ENCODE peak calls at places on chromosomes 5 and 9, in six cellular contexts. M is neural progenitor cell; G is fibroblast of the conjunctiva; X is NCI-H1436; K is natural killer cell treated with Interleukin-12 subunit alpha and Interleukin-12 subunit beta and Interleukin-15 and Interleukin-18, amount 100 ng/mL, for 72 hours; S is NCI-H1105 treated with DMSO at 0.1 percent for 48 hours. J is an unnamed sample.

GRCh38 chr9:87579761-87580626 is 82.3 kb downstream of the DAPK1 start:
- DNase-seq in X (no peak), G (no peak), S (no peak), K (no peak), M (no peak), J (no peak)

GRCh38 chr9:116282598-116282997 is 129.0 kb downstream of the PAPPA start:
- DNase-seq in X (peak), S (peak), K (no peak), M (peak), G (no peak), J (no peak)

GRCh38 chr5:10198021-10198420 is 51.7 kb downstream of the ATPSCKMT start:
- DNase-seq in S (no peak), G (no peak), M (no peak), K (no peak), X (no peak), J (no peak)

GRCh38 chr5:177438468-177438867 is 8.1 kb upstream of the PRR7 start:
- DNase-seq in K (no peak), G (no peak), X (no peak), S (no peak), M (no peak), J (no peak)

GRCh38 chr5:172494630-172495505 is 40.5 kb upstream of the SH3PXD2B start:
- DNase-seq in M (no peak), K (no peak), G (no peak), S (no peak), X (no peak), J (no peak)

GRCh38 chr5:39131210-39132127 is 57.3 kb upstream of the RICTOR start:
- DNase-seq in X (no peak), S (no peak), M (no peak), K (no peak), G (no peak), J (no peak)

GRCh38 chr5:130102375-130102774 is 198.1 kb downstream of the CHSY3 start:
- DNase-seq in S (no peak), M (no peak), K (no peak), X (no peak), G (no peak), J (no peak)

GRCh38 chr5:73446631-73447233 is 1.8 kb downstream of the FOXD1 start:
- DNase-seq in K (no peak), S (peak), M (peak), X (no peak), G (no peak), J (no peak)

GRCh38 chr9:2583308-2584013 is 38.1 kb upstream of the VLDLR start:
- DNase-seq in X (no peak), M (no peak), K (no peak), G (no peak), S (no peak), J (no peak)

GRCh38 chr5:132746592-132747063 is 598 bp upstream of the CCNI2 start:
- DNase-seq in M (peak), G (no peak), X (no peak), K (no peak), S (no peak), J (no peak)

GRCh38 chr5:126449751-126450271 is 26.6 kb downstream of the GRAMD2B start:
- DNase-seq in S (no peak), K (no peak), X (no peak), M (no peak), G (no peak), J (no peak)

GRCh38 chr9:86281577-86282076 is 711 bp downstream of the ISCA1 start:
- DNase-seq in X (no peak), G (no peak), S (peak), K (no peak), M (peak), J (no peak)

GRCh38 chr9:93686127-93686879 is 109.9 kb downstream of the PHF2 start:
- DNase-seq in M (no peak), S (no peak), G (no peak), K (no peak), X (no peak), J (no peak)

GRCh38 chr5:31827862-31828261 is 188.9 kb downstream of the PDZD2 start:
- DNase-seq in G (no peak), X (no peak), K (no peak), S (no peak), M (no peak), J (no peak)

GRCh38 chr9:109715340-109715739 is 64.7 kb upstream of the PALM2AKAP2 start:
- DNase-seq in X (no peak), S (no peak), K (no peak), M (no peak), G (no peak), J (no peak)

GRCh38 chr9:22064957-22065356 is 55.9 kb upstream of the CDKN2B start:
- DNase-seq in S (no peak), K (no peak), G (no peak), M (no peak), X (no peak), J (no peak)

GRCh38 chr5:106303911-106304310 is 1366.8 kb downstream of the EFNA5 start:
- DNase-seq in S (no peak), K (no peak), G (no peak), X (no peak), M (no peak), J (no peak)

GRCh38 chr9:29974197-29974596 is 2400.9 kb upstream of the C9orf72 start:
- DNase-seq in M (no peak), X (no peak), K (no peak), G (no peak), S (no peak), J (no peak)

GRCh38 chr5:42021923-42022322 is 96.8 kb downstream of the FBXO4 start:
- DNase-seq in X (no peak), S (no peak), K (no peak), M (no peak), G (no peak), J (no peak)

GRCh38 chr5:156178117-156178516 is 148.8 kb upstream of the SGCD start:
- DNase-seq in S (no peak), M (no peak), X (no peak), K (no peak), G (no peak), J (no peak)

GRCh38 chr9:135282001-135282731 is 194.7 kb downstream of the OLFM1 start:
- DNase-seq in G (no peak), M (no peak), X (peak), K (no peak), S (peak), J (no peak)

GRCh38 chr5:58466939-58467338 is 7.1 kb upstream of the PLK2 start:
- DNase-seq in S (no peak), X (no peak), G (no peak), M (peak), K (no peak), J (no peak)

GRCh38 chr5:73030995-73031394 is 75.2 kb downstream of the FCHO2 start:
- DNase-seq in S (no peak), M (peak), X (no peak), G (peak), K (no peak), J (peak)

GRCh38 chr5:75348241-75348640 is 11.2 kb downstream of the HMGCR start:
- DNase-seq in M (no peak), G (no peak), K (no peak), X (no peak), S (no peak), J (no peak)

GRCh38 chr9:31683126-31683525 is 701.3 kb upstream of the ACO1 start:
- DNase-seq in S (peak), X (no peak), K (no peak), G (no peak), M (no peak), J (no peak)

GRCh38 chr5:169279125-169279524 is 21.8 kb downstream of the SLIT3 start:
- DNase-seq in M (no peak), K (no peak), G (no peak), X (no peak), S (no peak), J (no peak)

GRCh38 chr5:7805379-7805778 is 45.6 kb downstream of the CFAP90 start:
- DNase-seq in M (peak), G (no peak), S (no peak), X (no peak), K (no peak), J (no peak)

GRCh38 chr5:56610093-56610698 is 205.2 kb upstream of the MAP3K1 start:
- DNase-seq in S (no peak), K (peak), X (no peak), G (no peak), M (no peak), J (no peak)

GRCh38 chr5:115313052-115313451 is 16.6 kb upstream of the CCDC112 start:
- DNase-seq in M (no peak), K (no peak), X (no peak), G (no peak), S (no peak), J (no peak)

GRCh38 chr5:43039468-43040286 is 442 bp downstream of the ANXA2R start:
- DNase-seq in G (no peak), K (peak), S (peak), M (peak), X (peak), J (no peak)

GRCh38 chr5:139415221-139415861 is 11.5 kb upstream of the SPATA24 start:
- DNase-seq in M (no peak), G (no peak), K (no peak), S (peak), X (no peak), J (no peak)

GRCh38 chr5:107980923-107981748 is 310.4 kb upstream of the EFNA5 start:
- DNase-seq in K (peak), X (no peak), S (no peak), G (no peak), M (no peak), J (no peak)

GRCh38 chr5:11289733-11290132 is 528.7 kb upstream of the DAP start:
- DNase-seq in X (no peak), S (no peak), G (no peak), M (peak), K (no peak), J (no peak)

GRCh38 chr5:75610201-75610600 is 1.1 kb upstream of the ANKDD1B start:
- DNase-seq in M (no peak), X (no peak), S (no peak), K (no peak), G (no peak), J (no peak)

GRCh38 chr5:98773464-98774191 is at the start of gene RGMB:
- DNase-seq in G (peak), M (peak), X (peak), S (peak), K (peak), J (peak)